ENCODE peak calls at places on chromosomes 2 and 18, in ten cellular contexts. S, D, I, T, G, Z, E, R, K and B are unnamed samples.

GRCh38 chr2:237673130-237673921 is 45.9 kb downstream of the LRRFIP1 start:
- DNase-seq in S (no peak), R (no peak), Z (no peak), T (peak), E (peak), D (no peak), G (peak), I (no peak), K (peak), B (peak)

GRCh38 chr2:43585708-43586107 is 10.1 kb downstream of the THADA start:
- DNase-seq in K (no peak), S (no peak), Z (no peak), D (no peak), I (no peak), E (no peak), G (no peak), R (no peak), T (no peak), B (no peak)

GRCh38 chr2:100987536-100987935 is 14.6 kb upstream of the RPL31 start:
- DNase-seq in G (no peak), D (no peak), R (no peak), T (no peak), E (no peak), S (no peak), K (no peak), Z (no peak), I (no peak), B (no peak)

GRCh38 chr2:9735335-9735734 is 104.5 kb upstream of the YWHAQ start:
- DNase-seq in R (no peak), G (no peak), D (no peak), T (no peak), S (no peak), E (no peak), Z (no peak), K (no peak), I (no peak), B (no peak)

GRCh38 chr18:32530947-32531651 is 60.4 kb upstream of the GAREM1 start:
- DNase-seq in G (no peak), I (no peak), Z (peak), D (no peak), K (no peak), T (peak), E (peak), S (no peak), R (no peak), B (peak)

GRCh38 chr2:48600204-48600813 is 17.3 kb upstream of the GTF2A1L start:
- DNase-seq in I (peak), G (peak), R (no peak), Z (peak), E (no peak), D (no peak), T (peak), S (peak), K (no peak), B (peak)

GRCh38 chr2:39523308-39524044 is 86.4 kb upstream of the MAP4K3 start:
- DNase-seq in Z (peak), G (no peak), I (peak), R (no peak), D (no peak), T (no peak), S (no peak), K (no peak), E (no peak), B (peak)

GRCh38 chr2:127270663-127271062 is 23.3 kb downstream of the ERCC3 start:
- DNase-seq in D (no peak), I (no peak), Z (no peak), K (no peak), G (no peak), T (no peak), R (no peak), E (no peak), S (no peak), B (peak)

GRCh38 chr2:183868153-183868552 is 730.2 kb upstream of the ZNF804A start:
- DNase-seq in I (no peak), K (no peak), R (no peak), T (no peak), Z (peak), D (no peak), S (no peak), E (no peak), G (no peak), B (no peak)

GRCh38 chr18:27713727-27714080 is 463.2 kb downstream of the CDH2 start:
- DNase-seq in E (no peak), R (no peak), D (no peak), K (no peak), G (no peak), S (no peak), T (peak), I (no peak), Z (peak), B (no peak)

GRCh38 chr18:79203017-79203605 is 133.9 kb downstream of the ATP9B start:
- DNase-seq in S (no peak), T (no peak), E (no peak), R (no peak), G (no peak), I (no peak), Z (peak), K (no peak), D (no peak), B (peak)

GRCh38 chr18:24731981-24732380 is 271.5 kb downstream of the HRH4 start:
- DNase-seq in K (no peak), E (no peak), D (no peak), S (no peak), T (no peak), Z (peak), R (no peak), I (no peak), G (no peak), B (no peak)

GRCh38 chr2:42117923-42118758 is 51.0 kb upstream of the EML4 start:
- DNase-seq in Z (peak), S (no peak), T (no peak), G (no peak), E (peak), K (no peak), I (peak), D (no peak), R (no peak), B (peak)

GRCh38 chr2:233422050-233422639 is 67.9 kb downstream of the DGKD start:
- DNase-seq in G (no peak), S (no peak), E (peak), D (no peak), K (no peak), I (no peak), R (no peak), T (peak), Z (no peak), B (peak)

GRCh38 chr2:216215991-216216390 is 106.8 kb downstream of the XRCC5 start:
- DNase-seq in T (peak), K (no peak), G (no peak), D (no peak), R (no peak), Z (peak), E (no peak), S (peak), I (no peak), B (no peak)

GRCh38 chr2:190765386-190766173 is 115.0 kb upstream of the GLS start:
- DNase-seq in R (no peak), S (peak), I (no peak), E (no peak), Z (peak), G (no peak), T (no peak), D (no peak), K (no peak), B (no peak)

GRCh38 chr2:10278029-10278762 is 24.5 kb upstream of the HPCAL1 start:
- DNase-seq in G (no peak), T (no peak), I (no peak), D (no peak), K (peak), Z (peak), S (no peak), E (no peak), R (no peak), B (peak)

DNA sequence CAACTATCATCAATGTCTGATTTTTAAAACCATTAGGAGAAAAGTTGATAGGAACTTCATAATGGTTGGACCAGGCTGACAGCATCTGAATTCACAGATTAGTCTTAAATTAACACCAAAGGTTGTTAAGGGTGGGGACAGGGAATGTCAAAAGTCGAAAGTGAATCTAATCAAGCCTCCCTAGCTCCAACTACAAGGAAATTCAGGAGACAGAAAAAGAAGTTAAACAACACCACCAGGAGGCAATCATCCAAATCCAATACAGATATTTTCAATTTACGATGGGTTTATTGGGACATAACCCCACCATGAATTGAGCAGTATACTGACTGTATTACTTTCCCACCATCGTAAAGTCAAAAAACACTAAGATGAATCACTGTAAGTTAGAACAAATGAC is 32.8 kb downstream of the ATF2 start:
- DNase-seq in I (no peak), T (no peak), G (no peak), D (no peak), R (no peak), K (no peak), S (no peak), Z (no peak), E (no peak), B (no peak)
- TF ChIP-seq CTCF in I (no peak), T (no peak), G (no peak), D (peak), R (no peak), K (no peak), S (no peak), Z (no peak), E (no peak), B (no peak)

DNA sequence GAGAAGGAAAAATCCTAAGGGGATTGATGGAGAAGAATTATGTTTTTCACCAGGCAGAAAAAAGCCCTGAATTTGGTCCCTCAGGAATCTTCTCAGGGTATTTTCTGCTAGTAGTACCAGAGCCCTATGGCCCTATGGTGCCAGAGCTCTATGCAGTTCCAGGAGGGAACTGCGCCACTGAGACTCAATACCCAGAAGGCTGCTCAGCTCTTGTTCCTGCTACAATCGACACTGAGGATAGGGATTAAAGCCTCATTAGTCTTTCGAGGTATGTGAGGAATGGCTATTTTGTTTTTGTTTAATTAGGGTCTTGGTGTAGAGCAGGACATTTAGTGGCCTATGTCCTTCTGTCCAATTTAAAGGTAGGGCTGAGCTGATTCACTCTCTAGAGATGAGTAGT is 21.7 kb upstream of the PPP3R1 start:
- DNase-seq in E (no peak), I (no peak), S (no peak), R (no peak), D (no peak), Z (no peak), T (no peak), G (no peak), K (no peak), B (no peak)
- TF ChIP-seq CTCF in E (no peak), I (no peak), S (no peak), R (no peak), D (no peak), Z (no peak), T (no peak), G (no peak), K (no peak), B (no peak)

GRCh38 chr2:74457129-74457548 is 1.1 kb upstream of the WBP1 start:
- DNase-seq in D (no peak), T (no peak), Z (no peak), S (no peak), K (no peak), I (no peak), R (no peak), G (no peak), E (no peak), B (no peak)

GRCh38 chr2:74458132-74458956 is at the start of gene WBP1:
- DNase-seq in D (peak), R (peak), Z (peak), T (peak), E (peak), G (peak), K (peak), S (peak), I (peak), B (peak)

GRCh38 chr2:74457549-74458131 is 598 bp upstream of the WBP1 start:
- DNase-seq in G (peak), T (peak), S (no peak), K (peak), I (no peak), D (no peak), Z (no peak), E (peak), R (no peak), B (peak)

GRCh38 chr2:74458957-74459290 is 686 bp downstream of the WBP1 start:
- DNase-seq in R (no peak), Z (no peak), I (no peak), K (no peak), T (no peak), G (no peak), E (no peak), D (no peak), S (no peak), B (no peak)

GRCh38 chr2:74454654-74455511 is at the start of gene INO80B:
- DNase-seq in Z (peak), K (peak), E (peak), S (peak), R (peak), I (peak), D (peak), G (peak), T (peak), B (peak)
- TF ChIP-seq CTCF in Z (no peak), K (no peak), E (no peak), S (no peak), R (no peak), I (no peak), D (no peak), G (no peak), T (no peak), B (no peak)

GRCh38 chr2:241148891-241149674 is at the start of gene PASK:
- DNase-seq in Z (peak), E (peak), R (peak), G (peak), S (peak), D (peak), I (peak), T (peak), K (peak), B (peak)

GRCh38 chr2:241150660-241151530 is 628 bp downstream of the PPP1R7 start:
- DNase-seq in Z (peak), S (no peak), K (peak), G (no peak), D (no peak), T (no peak), I (no peak), E (no peak), R (no peak), B (no peak)

GRCh38 chr2:241148239-241148638 is 1.0 kb downstream of the PASK start:
- DNase-seq in K (peak), D (peak), G (no peak), R (no peak), E (no peak), S (no peak), I (no peak), T (no peak), Z (no peak), B (no peak)

GRCh38 chr2:241149675-241149924 is 328 bp upstream of the PASK start:
- DNase-seq in R (no peak), S (no peak), E (no peak), D (no peak), Z (no peak), T (no peak), G (no peak), K (no peak), I (no peak), B (no peak)

DNA sequence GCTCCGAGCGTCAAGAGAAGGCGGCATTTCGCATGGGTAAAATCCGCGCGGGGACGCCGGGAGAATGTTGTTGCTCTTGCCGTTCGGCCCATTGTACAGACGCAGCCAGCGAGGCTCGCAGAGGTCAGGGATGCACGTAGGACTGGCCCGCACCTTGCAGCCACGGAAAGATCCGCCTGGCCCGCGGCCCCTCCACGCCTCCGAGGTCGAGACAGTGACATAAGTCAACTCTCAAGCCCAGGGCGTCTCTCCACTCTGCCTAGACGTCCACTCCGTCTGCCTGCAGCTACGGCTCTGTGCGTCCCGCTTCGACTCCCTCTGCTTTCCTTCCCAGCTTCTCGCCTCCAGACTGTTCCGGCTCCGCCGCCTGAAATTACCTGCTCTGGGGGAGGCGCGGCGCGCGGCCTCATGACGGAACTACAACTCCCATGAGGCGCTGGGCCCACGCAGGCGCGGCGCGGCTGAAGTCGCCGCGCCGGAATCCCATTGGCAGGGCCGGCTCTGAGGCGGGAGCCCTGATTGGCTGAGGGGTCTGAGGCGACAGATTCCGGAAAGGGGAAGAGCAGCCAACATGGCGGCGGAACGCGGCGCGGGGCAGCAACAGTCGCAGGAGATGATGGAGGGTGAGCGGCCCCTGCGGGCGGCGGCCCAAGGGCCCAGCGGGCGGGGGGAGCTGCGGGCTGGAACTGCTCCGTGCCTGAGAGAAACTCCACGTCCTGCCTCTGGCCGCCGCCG is at the start of gene PPP1R7:
- DNase-seq in I (peak), T (peak), S (peak), G (peak), Z (peak), K (peak), E (peak), R (peak), D (peak), B (peak)
- TF ChIP-seq CTCF in I (no peak), T (no peak), S (no peak), G (no peak), Z (no peak), K (no peak), E (peak), R (no peak), D (peak), B (no peak)